ENCODE peak calls at places on chromosome 22, in ten cellular contexts. F is NCI-H69, J is LoVo, L is Caki2, Z is H7, U is neural progenitor cell, I is cardiac muscle cell, W is HFF-Myc, A is heart left ventricle, H is DMS53. V is an unnamed sample.
A peak's percentile ranks its signal among the peaks of the same experiment; 100 is the strongest.

GRCh38 chr22:46091277-46091977 is 58.9 kb upstream of the PPARA start:
- DNase-seq in F (no peak), J (no peak), L (no peak), Z (no peak), U (no peak), I (no peak), W (no peak), A (peak; percentile 26), H (no peak), V (no peak)

GRCh38 chr22:47556473-47556872 is 794.0 kb downstream of the TBC1D22A start:
- DNase-seq in F (no peak), J (no peak), L (no peak), Z (no peak), U (no peak), I (no peak), W (no peak), A (no peak), H (no peak), V (no peak)

GRCh38 chr22:25113316-25113721 is 86.3 kb upstream of the CRYBB3 start:
- DNase-seq in F (no peak), J (no peak), L (peak; percentile 38), Z (no peak), U (no peak), I (no peak), W (no peak), A (no peak), H (peak; percentile 90), V (no peak)

GRCh38 chr22:37909756-37910155 is 3.7 kb downstream of the MICALL1 start:
- DNase-seq in F (no peak), J (no peak), L (no peak), Z (no peak), U (no peak), I (no peak), W (no peak), A (no peak), H (no peak), V (no peak)

GRCh38 chr22:37972527-37972926 is 11.8 kb downstream of the SOX10 start:
- DNase-seq in F (peak; percentile 97), J (no peak), L (no peak), Z (no peak), U (no peak), I (peak; percentile 77), W (no peak), A (no peak), H (no peak), V (no peak)

GRCh38 chr22:32322986-32323385 is 34.7 kb upstream of the RFPL3 start:
- DNase-seq in F (no peak), J (no peak), L (no peak), Z (no peak), U (no peak), I (no peak), W (no peak), A (no peak), H (no peak), V (no peak)

GRCh38 chr22:19988965-19989724 is 27.5 kb downstream of the ARVCF start:
- DNase-seq in F (no peak), J (no peak), L (no peak), Z (no peak), U (no peak), I (no peak), W (no peak), A (peak; percentile 45), H (no peak), V (no peak)

GRCh38 chr22:42685941-42686666 is 34.6 kb downstream of the A4GALT start:
- DNase-seq in F (peak; percentile 83), J (peak; percentile 34), L (no peak), Z (peak; percentile 72), U (peak; percentile 41), I (peak; percentile 60), W (no peak), A (peak; percentile 92), H (no peak), V (no peak)

GRCh38 chr22:46052801-46053562 is 76.0 kb upstream of the WNT7B start:
- DNase-seq in F (peak; percentile 91), J (peak; percentile 75), L (peak; percentile 75), Z (peak; percentile 76), U (no peak), I (no peak), W (no peak), A (peak; percentile 75), H (peak; percentile 60), V (no peak)

GRCh38 chr22:44172370-44173108 is 8.2 kb upstream of the PARVG start:
- DNase-seq in F (peak; percentile 76), J (no peak), L (no peak), Z (peak; percentile 75), U (peak; percentile 48), I (no peak), W (no peak), A (peak; percentile 71), H (peak; percentile 86), V (no peak)

GRCh38 chr22:28034760-28035401 is 115.8 kb upstream of the PITPNB start:
- DNase-seq in F (peak; percentile 100), J (no peak), L (no peak), Z (no peak), U (no peak), I (peak; percentile 52), W (peak; percentile 44), A (peak; percentile 94), H (no peak), V (no peak)

GRCh38 chr22:37028692-37029674 is 9.4 kb downstream of the MPST start:
- DNase-seq in F (no peak), J (no peak), L (no peak), Z (no peak), U (no peak), I (no peak), W (no peak), A (no peak), H (no peak), V (no peak)

GRCh38 chr22:46072030-46072881 is 78.1 kb upstream of the PPARA start:
- DNase-seq in F (peak; percentile 82), J (no peak), L (peak; percentile 70), Z (peak; percentile 86), U (peak; percentile 48), I (no peak), W (no peak), A (peak; percentile 80), H (peak; percentile 82), V (peak; percentile 61)

GRCh38 chr22:36398602-36399472 is 11.1 kb upstream of the MYH9 start:
- DNase-seq in F (no peak), J (no peak), L (peak; percentile 60), Z (peak; percentile 8), U (no peak), I (no peak), W (no peak), A (no peak), H (peak; percentile 24), V (no peak)

GRCh38 chr22:37824674-37825641 is 1.8 kb downstream of the GALR3 start:
- DNase-seq in F (peak; percentile 83), J (no peak), L (no peak), Z (peak; percentile 91), U (peak; percentile 77), I (no peak), W (no peak), A (no peak), H (no peak), V (peak; percentile 55)

GRCh38 chr22:27515091-27515523 is 286.4 kb downstream of the MN1 start:
- DNase-seq in F (no peak), J (no peak), L (no peak), Z (no peak), U (no peak), I (no peak), W (no peak), A (peak; percentile 85), H (no peak), V (no peak)

GRCh38 chr22:49910229-49911155 is 7.7 kb downstream of the ALG12 start:
- DNase-seq in F (no peak), J (no peak), L (no peak), Z (no peak), U (no peak), I (no peak), W (no peak), A (no peak), H (no peak), V (no peak)

GRCh38 chr22:48960981-48961655 is 866.6 kb downstream of the BRD1 start:
- DNase-seq in F (no peak), J (no peak), L (no peak), Z (peak; percentile 51), U (no peak), I (no peak), W (no peak), A (no peak), H (no peak), V (no peak)

GRCh38 chr22:28917747-28918543 is 34.6 kb downstream of the ZNRF3 start:
- DNase-seq in F (peak; percentile 95), J (no peak), L (peak; percentile 67), Z (peak; percentile 46), U (peak; percentile 79), I (peak; percentile 86), W (no peak), A (peak; percentile 61), H (peak; percentile 74), V (peak; percentile 49)

GRCh38 chr22:49663823-49664222 is 163.8 kb downstream of the BRD1 start:
- DNase-seq in F (no peak), J (no peak), L (no peak), Z (no peak), U (no peak), I (no peak), W (no peak), A (no peak), H (no peak), V (no peak)

GRCh38 chr22:40116496-40117200 is 61.1 kb upstream of the TNRC6B start:
- DNase-seq in F (no peak), J (no peak), L (no peak), Z (no peak), U (no peak), I (no peak), W (no peak), A (no peak), H (no peak), V (no peak)

GRCh38 chr22:46001046-46001425 is 24.1 kb upstream of the WNT7B start:
- DNase-seq in F (peak; percentile 93), J (no peak), L (no peak), Z (peak; percentile 43), U (no peak), I (no peak), W (no peak), A (no peak), H (no peak), V (peak; percentile 0)

GRCh38 chr22:39734866-39735265 is 158.7 kb downstream of the ENTHD1 start:
- DNase-seq in F (no peak), J (no peak), L (no peak), Z (no peak), U (no peak), I (no peak), W (no peak), A (no peak), H (no peak), V (no peak)

GRCh38 chr22:22593964-22594656 is 35.0 kb upstream of the PRAME start:
- DNase-seq in F (peak; percentile 67), J (peak; percentile 47), L (peak; percentile 33), Z (peak; percentile 73), U (peak; percentile 75), I (no peak), W (no peak), A (no peak), H (peak; percentile 55), V (peak; percentile 72)

GRCh38 chr22:36405671-36406070 is 17.9 kb upstream of the MYH9 start:
- DNase-seq in F (no peak), J (no peak), L (peak; percentile 84), Z (peak; percentile 21), U (no peak), I (no peak), W (no peak), A (no peak), H (no peak), V (no peak)

GRCh38 chr22:36563001-36563400 is 34.0 kb upstream of the EIF3D start:
- DNase-seq in F (no peak), J (no peak), L (no peak), Z (peak; percentile 57), U (no peak), I (no peak), W (no peak), A (no peak), H (no peak), V (no peak)

GRCh38 chr22:19619144-19620009 is 94.9 kb upstream of the SEPTIN5 start:
- DNase-seq in F (no peak), J (no peak), L (no peak), Z (no peak), U (no peak), I (no peak), W (no peak), A (no peak), H (peak; percentile 2), V (no peak)

GRCh38 chr22:44368611-44369010 is 55.9 kb upstream of the SHISAL1 start:
- DNase-seq in F (no peak), J (no peak), L (no peak), Z (no peak), U (no peak), I (no peak), W (no peak), A (no peak), H (no peak), V (no peak)